ENCODE peak calls at places on chromosome 22, in four cellular contexts. N is sigmoid colon; B is psoas muscle; W is CD4-positive, alpha-beta T cell. S is an unnamed sample.

GRCh38 chr22:23530766-23531282 is 49.3 kb downstream of the IGLL1 start:
- DNase-seq in W (peak; percentile 14), N (peak; percentile 42), B (peak; percentile 26), S (peak; percentile 27)

GRCh38 chr22:26474687-26475086 is 8.9 kb downstream of the HPS4 start:
- DNase-seq in B (no peak), N (no peak), W (no peak), S (no peak)

GRCh38 chr22:22410121-22410520 is 98.4 kb downstream of the ZNF280B start:
- DNase-seq in W (no peak), B (peak; percentile 61), N (no peak), S (peak; percentile 92)

GRCh38 chr22:26169312-26170111 is at the start of gene SEZ6L:
- DNase-seq in W (no peak), N (no peak), B (peak; percentile 57), S (peak; percentile 77)

GRCh38 chr22:38862375-38863329 is 9.4 kb downstream of the CBX6 start:
- DNase-seq in N (peak; percentile 87), W (no peak), B (peak; percentile 73), S (no peak)

GRCh38 chr22:33438273-33438672 is 380.1 kb upstream of the SYN3 start:
- DNase-seq in W (no peak), B (no peak), N (peak; percentile 74), S (no peak)

GRCh38 chr22:46070722-46071450 is 79.4 kb upstream of the PPARA start:
- DNase-seq in B (peak; percentile 88), W (peak; percentile 62), N (peak; percentile 81), S (peak; percentile 88)

GRCh38 chr22:41382098-41382578 is 396 bp downstream of the TEF start:
- DNase-seq in N (peak; percentile 91), B (peak; percentile 89), W (peak; percentile 67), S (no peak)

GRCh38 chr22:23533328-23533762 is 46.7 kb downstream of the IGLL1 start:
- DNase-seq in W (peak; percentile 41), N (peak; percentile 56), B (peak; percentile 32), S (peak; percentile 74)

GRCh38 chr22:41951898-41952474 is at the start of gene SMIM45:
- DNase-seq in B (no peak), W (no peak), N (no peak), S (peak; percentile 88)

GRCh38 chr22:48576333-48577013 is 1251.2 kb downstream of the BRD1 start:
- DNase-seq in W (no peak), N (no peak), B (peak; percentile 19), S (no peak)

GRCh38 chr22:41445171-41446056 is 1.2 kb downstream of the TOB2 start:
- DNase-seq in N (peak; percentile 76), W (no peak), B (peak; percentile 76), S (peak; percentile 84)

GRCh38 chr22:11616811-11617210 is 3911.2 kb upstream of the OR11H1 start:
- DNase-seq in W (no peak), B (no peak), N (no peak), S (peak; percentile 49)

GRCh38 chr22:48772286-48772907 is 1055.3 kb downstream of the BRD1 start:
- DNase-seq in N (no peak), B (no peak), W (no peak), S (no peak)

GRCh38 chr22:35894937-35895708 is 133.5 kb downstream of the RBFOX2 start:
- DNase-seq in B (no peak), W (no peak), N (peak; percentile 85), S (no peak)

GRCh38 chr22:30425616-30426394 is at the start of gene MTFP1:
- DNase-seq in W (peak; percentile 50), B (peak; percentile 74), N (peak; percentile 77), S (peak; percentile 89)

GRCh38 chr22:43389227-43389836 is 22.5 kb upstream of the MPPED1 start:
- DNase-seq in W (no peak), N (no peak), B (no peak), S (no peak)

GRCh38 chr22:40757071-40757470 is 62.1 kb downstream of the SLC25A17 start:
- DNase-seq in N (no peak), W (no peak), B (no peak), S (no peak)

DNA sequence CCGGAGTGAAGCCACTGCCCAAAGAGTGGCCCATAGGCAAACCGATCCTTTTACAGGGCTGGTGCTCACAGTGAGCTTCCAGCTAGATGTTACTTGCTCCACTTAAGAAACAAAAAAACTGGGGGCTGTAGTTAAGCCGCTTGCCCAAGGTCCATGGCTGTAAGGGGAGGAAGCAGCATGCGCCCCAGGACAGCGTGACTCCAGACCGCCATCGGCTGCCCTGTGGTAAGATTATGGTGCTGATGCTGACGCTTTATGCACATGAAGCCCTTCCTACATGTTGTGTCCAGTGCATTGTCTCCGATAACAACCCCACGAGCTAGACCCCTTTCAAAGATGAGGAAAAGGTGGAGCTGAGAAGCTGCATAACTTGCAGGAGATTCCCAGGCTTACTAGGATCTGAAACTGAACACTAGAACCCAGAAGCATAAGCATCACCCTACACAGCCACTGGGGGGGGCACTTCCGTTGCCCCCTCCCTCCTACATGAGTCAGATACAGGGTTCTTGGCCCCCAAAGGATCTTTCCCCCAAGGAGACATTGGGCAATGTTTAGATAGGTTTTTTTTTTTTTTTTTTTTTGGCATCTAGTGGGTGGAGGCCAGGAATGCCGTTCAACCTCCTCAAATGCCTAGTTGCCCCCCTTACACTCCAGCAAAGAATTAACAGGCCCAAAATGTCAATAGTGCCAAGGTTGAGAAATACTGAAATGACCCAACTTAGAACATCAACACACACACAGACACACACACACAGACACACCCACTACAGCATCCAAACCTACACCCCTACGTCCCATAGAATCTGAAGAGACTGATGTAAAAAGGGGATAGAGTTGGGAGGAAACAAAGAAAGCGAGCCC is 53.9 kb downstream of the MN1 start:
- DNase-seq in N (peak; percentile 57), B (no peak), W (no peak), S (no peak)
- TF ChIP-seq CTCF in N (no peak), B (peak; percentile 31), W (no peak), S (no peak)

DNA sequence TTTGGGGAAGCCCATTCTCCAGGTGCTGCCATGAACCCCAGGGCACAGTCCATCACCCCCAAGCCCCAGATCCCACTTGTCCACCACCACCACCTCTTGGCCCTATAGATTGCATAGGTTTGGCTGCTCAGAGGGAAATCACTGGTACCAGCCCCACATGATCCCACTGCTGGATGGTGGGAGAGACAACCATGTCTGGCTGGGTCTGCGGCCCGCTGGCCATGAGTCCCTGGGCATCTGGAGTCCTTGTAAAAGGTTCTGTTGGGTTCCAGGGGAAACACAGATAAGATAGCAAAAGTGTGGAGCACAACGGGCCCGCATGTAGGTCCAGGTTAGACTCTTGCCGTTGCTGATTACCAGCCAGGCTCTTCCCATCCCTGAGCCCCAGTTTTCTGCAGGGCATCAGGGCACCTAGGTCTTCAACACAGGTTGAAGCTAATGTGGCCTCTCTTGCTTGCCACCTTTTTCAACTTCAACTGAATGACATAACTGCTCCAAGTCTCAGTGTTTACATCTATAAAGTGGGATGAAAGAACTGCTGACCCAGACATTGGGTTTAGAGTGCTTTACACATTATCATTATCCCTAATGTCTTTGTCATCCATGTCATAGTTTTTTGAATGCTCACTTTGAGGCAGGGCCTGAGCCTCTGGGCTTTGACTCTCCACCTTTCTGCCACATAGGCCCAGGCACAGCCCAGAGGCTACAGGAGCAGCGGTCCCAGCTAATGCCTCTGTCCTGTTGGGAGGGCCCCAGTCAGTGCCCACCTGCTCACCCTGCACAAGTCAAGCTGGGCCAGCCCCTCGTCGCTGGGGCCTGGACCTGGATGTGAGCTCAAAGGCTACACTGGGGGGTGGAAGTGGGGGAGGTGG is 1.0 kb upstream of the TANGO2 start:
- DNase-seq in B (peak; percentile 44), W (no peak), N (no peak), S (peak; percentile 84)
- TF ChIP-seq CTCF in B (no peak), W (no peak), N (no peak), S (no peak)

DNA sequence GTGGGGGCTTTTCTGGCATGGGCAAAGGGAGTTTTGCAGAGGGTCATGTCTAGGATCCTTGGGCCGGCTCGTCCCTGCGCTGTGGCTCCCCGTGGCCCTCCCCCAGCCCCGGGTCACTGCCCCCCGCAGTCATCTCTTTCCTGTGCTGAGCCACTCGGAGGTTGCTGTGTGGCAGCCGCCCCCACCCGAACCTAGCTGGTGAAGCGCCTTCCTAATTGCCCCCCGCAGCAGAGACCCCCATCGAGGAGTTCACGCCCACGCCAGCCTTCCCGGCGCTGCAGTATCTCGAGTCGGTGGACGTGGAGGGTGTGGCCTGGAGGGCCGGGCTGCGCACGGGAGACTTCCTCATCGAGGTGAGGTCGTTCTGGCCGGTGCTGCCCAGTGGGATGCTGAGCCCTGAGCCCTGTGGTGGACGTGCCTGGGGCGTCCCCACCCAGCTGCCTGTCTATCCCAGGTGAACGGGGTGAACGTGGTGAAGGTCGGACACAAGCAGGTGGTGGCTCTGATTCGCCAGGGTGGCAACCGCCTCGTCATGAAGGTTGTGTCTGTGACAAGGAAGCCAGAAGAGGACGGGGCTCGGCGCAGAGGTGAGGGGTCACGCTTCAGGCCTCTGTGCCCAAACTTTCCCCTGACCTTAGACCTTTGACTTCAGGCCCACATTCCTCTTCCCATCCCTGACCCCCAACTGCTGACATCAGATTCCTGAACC is 32.0 kb downstream of the SHANK3 start:
- DNase-seq in B (peak; percentile 45), N (peak; percentile 57), W (no peak), S (peak; percentile 67)
- TF ChIP-seq CTCF in B (no peak), N (no peak), W (no peak), S (no peak)

GRCh38 chr22:18023509-18024275 is 669 bp downstream of the MICAL3 start:
- DNase-seq in B (peak; percentile 93), N (peak; percentile 93), W (peak; percentile 35), S (peak; percentile 82)
- TF ChIP-seq CTCF in B (peak; percentile 9), N (no peak), W (no peak), S (no peak)

GRCh38 chr22:47219789-47220188 is 457.3 kb downstream of the TBC1D22A start:
- DNase-seq in B (no peak), W (no peak), N (peak; percentile 40), S (no peak)
- TF ChIP-seq CTCF in B (no peak), W (no peak), N (no peak), S (no peak)

S was measured in spleen.